ENCODE peak calls at places on chromosomes 6 and 20, in seven cellular contexts. S is pancreas, Q is IMR-90, N is MM.1S, R is adrenal gland, A is endodermal cell, L is RWPE1. K is an unnamed sample.
A peak's percentile ranks its signal among the peaks of the same experiment; 100 is the strongest.

GRCh38 chr20:21521596-21522478 is 8.0 kb upstream of the NKX2-2 start:
- DNase-seq in S (no peak), Q (no peak), N (no peak), R (no peak), A (peak; percentile 78), L (no peak), K (no peak)

GRCh38 chr6:92945799-92946198 is 473.6 kb downstream of the EPHA7 start:
- DNase-seq in S (no peak), Q (no peak), N (no peak), R (no peak), A (no peak), L (peak; percentile 5), K (no peak)

GRCh38 chr6:138817799-138818198 is 21.9 kb downstream of the ECT2L start:
- DNase-seq in S (no peak), Q (peak; percentile 81), N (no peak), R (no peak), A (peak; percentile 87), L (peak; percentile 93), K (no peak)

GRCh38 chr6:107264357-107264831 is 149.1 kb upstream of the BEND3 start:
- DNase-seq in S (no peak), Q (peak; percentile 89), N (no peak), R (no peak), A (no peak), L (peak; percentile 64), K (no peak)

GRCh38 chr20:58457083-58457680 is 58.0 kb downstream of the APCDD1L start:
- DNase-seq in S (no peak), Q (peak; percentile 97), N (no peak), R (peak; percentile 39), A (no peak), L (peak; percentile 83), K (no peak)

GRCh38 chr20:53001502-53002301 is 29.5 kb downstream of the TSHZ2 start:
- DNase-seq in S (no peak), Q (peak; percentile 8), N (peak; percentile 64), R (no peak), A (no peak), L (no peak), K (no peak)

GRCh38 chr6:6783736-6784135 is 195.2 kb downstream of the LY86 start:
- DNase-seq in S (no peak), Q (no peak), N (no peak), R (no peak), A (no peak), L (no peak), K (no peak)

GRCh38 chr6:140230282-140230681 is 855.8 kb upstream of the CITED2 start:
- DNase-seq in S (no peak), Q (no peak), N (no peak), R (no peak), A (no peak), L (no peak), K (no peak)

DNA sequence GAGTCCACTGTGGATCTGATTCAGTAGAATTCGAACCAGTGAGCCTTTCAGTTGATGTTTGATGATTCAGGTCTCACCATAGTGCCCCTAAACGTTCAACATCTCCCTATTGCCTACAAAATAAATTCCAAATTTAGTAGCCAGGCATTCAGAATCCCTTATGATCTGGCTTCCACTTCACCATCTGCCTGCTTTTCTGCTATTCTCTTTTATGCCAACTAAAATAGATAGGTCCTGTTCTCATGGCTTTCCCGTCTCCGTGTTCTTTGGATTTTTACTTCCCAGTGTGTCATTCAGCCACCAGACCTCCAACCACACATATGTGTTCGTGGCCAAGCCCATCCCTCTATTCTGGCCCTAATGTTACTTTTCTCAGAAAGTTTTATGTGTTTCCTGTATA is 410.4 kb downstream of the LMBRD1 start:
- DNase-seq in S (no peak), Q (no peak), N (no peak), R (no peak), A (no peak), L (no peak), K (no peak)
- H3K27ac ChIP-seq in S (no peak overlapping the region), Q (no peak overlapping the region), N (no peak overlapping the region), R (no peak overlapping the region), A (no peak overlapping the region), L (no peak overlapping the region), K (no peak overlapping the region)

DNA sequence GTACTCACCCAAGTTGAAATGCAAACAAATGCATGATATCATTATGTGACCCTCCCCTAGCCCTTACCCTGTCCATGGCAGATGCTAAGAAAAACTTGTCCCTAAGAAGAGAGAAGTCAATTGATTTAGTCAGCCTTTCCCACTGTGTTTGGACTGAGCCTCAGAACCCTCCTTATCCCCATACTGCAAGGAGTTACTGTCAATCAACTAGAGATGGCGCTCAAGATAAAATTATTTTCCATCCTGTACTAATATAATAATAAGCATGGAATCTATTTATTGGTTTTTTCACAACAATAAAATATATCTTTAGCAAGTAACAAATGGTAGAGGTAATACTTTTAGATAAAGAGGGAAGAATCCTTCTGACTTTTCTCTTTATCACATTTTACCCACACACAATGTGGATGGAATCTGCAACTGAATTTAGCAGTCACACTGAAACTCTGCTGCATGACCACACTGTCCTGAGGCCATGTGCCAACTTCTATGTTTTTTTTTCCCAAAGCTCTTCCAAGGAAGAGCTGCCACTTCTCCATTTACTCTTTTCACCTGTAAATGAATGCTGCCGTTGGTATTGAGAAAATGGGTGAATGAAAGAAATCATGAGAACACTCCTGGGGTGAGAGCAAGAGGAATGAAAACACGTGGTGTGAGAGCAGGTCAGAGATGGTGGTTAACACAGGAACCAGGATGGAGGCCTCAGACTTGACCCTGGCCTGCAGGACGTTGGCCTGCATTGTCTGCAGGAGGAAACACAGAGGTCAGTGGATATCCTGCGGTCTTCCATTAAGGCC is 10.5 kb downstream of the NT5E start:
- DNase-seq in S (no peak), Q (no peak), N (no peak), R (no peak), A (peak; percentile 36), L (no peak), K (no peak)
- H3K27ac ChIP-seq in S (no peak overlapping the region), Q (no peak overlapping the region), N (peak overlapping the region; percentile 92), R (peak overlapping the region; percentile 15), A (no peak overlapping the region), L (peak overlapping the region; percentile 50), K (peak overlapping the region; percentile 67)

GRCh38 chr20:49184691-49185070 is 3.5 kb downstream of the STAU1 start:
- DNase-seq in S (no peak), Q (no peak), N (no peak), R (no peak), A (no peak), L (no peak), K (no peak)

GRCh38 chr20:49174183-49174582 is 14.0 kb downstream of the STAU1 start:
- DNase-seq in S (no peak), Q (no peak), N (no peak), R (no peak), A (no peak), L (no peak), K (no peak)

GRCh38 chr20:49181265-49181877 is 6.8 kb downstream of the STAU1 start:
- DNase-seq in S (no peak), Q (no peak), N (no peak), R (no peak), A (no peak), L (no peak), K (no peak)

GRCh38 chr20:49183444-49183843 is 4.7 kb downstream of the STAU1 start:
- DNase-seq in S (no peak), Q (no peak), N (no peak), R (no peak), A (no peak), L (no peak), K (no peak)

DNA sequence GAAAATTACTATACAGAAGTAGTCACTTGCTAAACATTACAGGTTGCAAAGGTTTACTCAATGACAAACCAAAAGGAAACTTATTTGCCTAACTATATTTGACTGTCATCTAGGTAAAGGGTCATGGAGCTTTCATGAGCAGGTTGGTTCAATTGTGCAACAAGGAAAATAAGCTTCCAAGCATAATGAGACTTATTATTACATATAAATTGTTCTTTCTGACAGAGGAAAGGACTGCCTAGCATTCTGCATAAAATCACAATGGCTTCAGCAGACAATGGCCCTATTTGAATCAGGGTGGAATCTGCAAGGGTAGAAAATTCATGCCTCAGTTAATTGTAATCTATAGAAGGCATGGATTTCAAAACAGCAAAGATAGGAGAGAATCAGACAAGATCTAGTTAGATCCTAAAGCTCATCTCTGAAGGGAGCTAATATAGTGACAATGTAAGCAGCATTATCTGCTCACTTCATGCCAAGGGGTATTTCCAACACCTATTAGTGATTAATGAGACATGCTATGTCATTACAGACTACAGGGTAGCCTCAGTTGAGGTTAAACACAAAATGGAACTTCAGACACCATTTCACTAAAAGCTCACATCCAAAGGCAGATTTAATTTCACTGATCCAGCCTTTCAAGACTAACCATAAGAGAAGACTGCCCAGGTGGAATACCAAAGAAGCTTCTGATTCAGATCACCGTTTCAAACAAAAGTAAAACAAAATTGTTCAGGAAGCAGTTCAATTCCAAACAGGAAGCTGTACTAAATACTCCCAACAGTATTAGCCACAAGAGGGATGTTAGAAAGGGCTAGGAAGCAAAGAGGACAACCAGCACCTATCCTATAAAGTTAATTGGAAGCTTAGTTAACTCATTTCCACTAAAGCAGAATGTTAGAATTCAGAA is 8.5 kb downstream of the STAU1 start:
- DNase-seq in S (no peak), Q (no peak), N (no peak), R (no peak), A (no peak), L (no peak), K (no peak)
- H3K27ac ChIP-seq in S (peak overlapping the region; percentile 67), Q (no peak overlapping the region), N (no peak overlapping the region), R (peak overlapping the region; percentile 26), A (no peak overlapping the region), L (no peak overlapping the region), K (peak overlapping the region; percentile 41)

GRCh38 chr6:158517038-158517437 is 42.9 kb upstream of the TMEM181 start:
- DNase-seq in S (no peak), Q (no peak), N (no peak), R (no peak), A (peak; percentile 34), L (no peak), K (no peak)

GRCh38 chr6:158517581-158517980 is 42.3 kb upstream of the TMEM181 start:
- DNase-seq in S (no peak), Q (no peak), N (no peak), R (no peak), A (peak; percentile 38), L (no peak), K (no peak)

GRCh38 chr6:158519761-158520160 is 40.1 kb upstream of the TMEM181 start:
- DNase-seq in S (no peak), Q (no peak), N (no peak), R (no peak), A (peak; percentile 52), L (no peak), K (no peak)

GRCh38 chr6:158519354-158519753 is 40.5 kb upstream of the TMEM181 start:
- DNase-seq in S (no peak), Q (no peak), N (no peak), R (no peak), A (no peak), L (no peak), K (no peak)

DNA sequence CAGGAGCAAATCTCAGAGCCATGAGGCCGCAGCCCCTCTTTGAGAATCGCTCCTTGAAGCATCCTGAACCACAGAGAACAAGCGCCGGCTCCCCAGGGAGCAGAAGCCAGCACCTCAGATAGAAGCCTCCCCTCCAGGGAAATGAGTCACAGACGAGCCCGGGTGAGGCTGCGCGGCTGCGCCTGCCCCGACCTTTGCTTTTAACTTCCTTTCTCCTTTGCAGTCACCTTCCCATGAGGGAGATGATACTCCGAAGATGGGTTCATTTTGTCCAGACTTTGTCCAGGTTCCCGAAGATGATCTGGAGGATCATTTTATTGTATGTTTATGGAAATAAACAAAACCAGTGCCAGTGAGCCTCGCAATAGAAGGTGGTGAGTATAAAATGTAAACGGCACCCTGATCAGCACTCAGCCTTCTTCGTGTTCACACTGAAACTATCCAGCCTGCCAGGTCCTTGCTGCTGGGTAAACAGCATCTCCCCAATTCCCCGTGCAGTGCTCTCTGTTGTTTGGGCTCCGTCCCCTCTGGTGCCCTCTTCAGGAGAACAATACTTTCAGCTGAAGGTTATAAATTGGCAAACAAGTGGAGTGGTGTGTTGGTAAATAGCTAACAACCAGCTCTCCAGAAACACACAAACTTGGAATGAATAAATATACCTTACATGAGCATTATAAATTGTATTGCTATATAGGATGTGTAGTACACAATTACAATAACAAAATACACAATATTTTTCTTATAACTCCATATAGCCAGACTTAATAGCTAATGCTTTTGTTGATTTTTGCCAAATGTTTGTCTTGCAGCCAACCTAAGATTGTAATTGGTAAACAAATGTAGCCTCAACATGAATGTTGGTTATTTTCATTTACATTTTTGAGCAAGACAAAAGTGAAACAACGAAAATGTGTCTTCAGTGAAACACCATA is 41.4 kb upstream of the TMEM181 start:
- DNase-seq in S (no peak), Q (peak; percentile 69), N (peak; percentile 73), R (peak; percentile 48), A (peak; percentile 91), L (peak; percentile 86), K (peak; percentile 30)
- H3K27ac ChIP-seq in S (no peak overlapping the region), Q (no peak overlapping the region), N (no peak overlapping the region), R (no peak overlapping the region), A (peak overlapping the region; percentile 24), L (peak overlapping the region; percentile 83), K (no peak overlapping the region)